ENCODE peak calls at places on chromosomes 6 and 20, in ten cellular contexts. V is heart left ventricle; Y is fibroblast of lung; R is esophagus squamous epithelium; U is CD4-positive, CD25-positive, alpha-beta regulatory T cell; G is SJSA1; C is Karpas-422; X is GM06990; I is cardiac muscle cell; E is left ventricle myocardium inferior. D is an unnamed sample.
A peak's percentile ranks its signal among the peaks of the same experiment; 100 is the strongest.

GRCh38 chr6:34236423-34237315 is at the start of gene HMGA1:
- DNase-seq in V (peak; percentile 91), Y (peak; percentile 83), R (peak; percentile 52), U (peak; percentile 92), G (peak; percentile 88), C (peak; percentile 99), X (peak; percentile 96), I (peak; percentile 99), E (peak; percentile 90), D (no peak)

GRCh38 chr6:119541132-119541905 is 191.8 kb upstream of the MAN1A1 start:
- DNase-seq in V (no peak), Y (peak; percentile 99), R (no peak), U (no peak), G (no peak), C (no peak), X (no peak), I (no peak), E (no peak), D (peak; percentile 100)

GRCh38 chr20:3842332-3842930 is 4.2 kb upstream of the MAVS start:
- DNase-seq in V (no peak), Y (no peak), R (no peak), U (no peak), G (no peak), C (no peak), X (no peak), I (no peak), E (no peak), D (no peak)

GRCh38 chr6:160859822-160860221 is 131.7 kb upstream of the MAP3K4 start:
- DNase-seq in V (no peak), Y (no peak), R (no peak), U (no peak), G (no peak), C (no peak), X (no peak), I (no peak), E (no peak), D (no peak)

GRCh38 chr6:39791850-39792500 is at the start of gene DAAM2:
- DNase-seq in V (peak; percentile 76), Y (peak; percentile 63), R (no peak), U (no peak), G (no peak), C (no peak), X (no peak), I (peak; percentile 77), E (peak; percentile 73), D (no peak)

GRCh38 chr6:56079761-56080540 is 167.4 kb downstream of the COL21A1 start:
- DNase-seq in V (no peak), Y (peak; percentile 65), R (no peak), U (no peak), G (no peak), C (no peak), X (no peak), I (no peak), E (no peak), D (no peak)

GRCh38 chr6:105909084-105909483 is 177.1 kb upstream of the PRDM1 start:
- DNase-seq in V (no peak), Y (no peak), R (no peak), U (no peak), G (no peak), C (no peak), X (no peak), I (no peak), E (no peak), D (no peak)

GRCh38 chr6:31005249-31006020 is 4.8 kb upstream of the MUC22 start:
- DNase-seq in V (peak; percentile 47), Y (peak; percentile 11), R (no peak), U (no peak), G (no peak), C (no peak), X (no peak), I (no peak), E (peak; percentile 36), D (no peak)

DNA sequence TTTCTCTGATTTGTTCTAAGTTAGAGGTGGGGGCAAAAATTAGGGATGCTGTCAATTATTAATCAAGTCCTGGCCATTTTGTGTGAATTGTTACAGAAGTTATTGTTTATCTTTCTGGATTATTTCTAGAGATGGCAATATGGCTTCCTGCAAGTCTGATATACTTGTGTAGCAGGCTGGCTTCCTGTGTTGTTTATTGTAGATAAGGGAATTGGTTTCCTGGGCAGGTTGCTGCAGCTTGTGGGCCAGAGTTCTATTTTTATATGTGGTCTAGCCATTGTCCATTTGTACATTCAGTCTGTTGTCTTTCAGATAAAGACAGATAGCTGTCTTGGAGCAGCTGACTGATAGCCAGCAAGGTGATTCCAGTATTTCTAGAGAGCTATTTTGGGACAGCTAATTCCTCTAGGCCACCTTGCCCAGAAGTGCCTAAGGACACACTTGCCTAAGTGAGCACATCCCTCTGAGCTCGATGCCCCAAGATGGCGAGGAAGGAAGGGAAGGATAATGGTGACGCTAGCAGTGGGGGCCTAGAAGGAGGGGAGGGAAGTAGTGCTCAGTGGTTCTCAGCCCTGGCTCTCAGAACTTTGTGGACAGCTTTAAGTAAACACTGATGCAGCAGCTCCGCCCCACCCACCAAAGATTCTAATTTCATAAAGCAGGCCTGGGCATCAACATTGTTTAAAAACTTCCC is 25.5 kb downstream of the DDO start:
- DNase-seq in V (no peak), Y (peak; percentile 4), R (no peak), U (no peak), G (no peak), C (no peak), X (no peak), I (no peak), E (no peak), D (no peak)
- H3K4me3 ChIP-seq in V (no peak overlapping the region), Y (no peak overlapping the region), R (no peak overlapping the region), U (no peak overlapping the region), G (no peak overlapping the region), C (no peak overlapping the region), X (no peak overlapping the region), I (no peak overlapping the region), E (no peak overlapping the region), D (no peak overlapping the region)

GRCh38 chr6:36335465-36336209 is 1.1 kb downstream of the BNIP5 start:
- DNase-seq in V (no peak), Y (no peak), R (no peak), U (no peak), G (no peak), C (no peak), X (no peak), I (no peak), E (no peak), D (no peak)
- H3K27me3 ChIP-seq in V (peaks cover 28% of the 10 kb centered on the region), Y (peaks cover 51% of the 10 kb centered on the region), R (no peaks in the 10 kb centered on the region), U (peaks cover 3% of the 10 kb centered on the region), G (peaks cover 14% of the 10 kb centered on the region), C (no peaks in the 10 kb centered on the region), X (peaks cover 1% of the 10 kb centered on the region), I (peaks cover 3% of the 10 kb centered on the region), E (peaks cover 68% of the 10 kb centered on the region), D (peaks cover 58% of the 10 kb centered on the region)

GRCh38 chr6:28124971-28125353 is 553 bp downstream of the ZSCAN16 start:
- DNase-seq in V (no peak), Y (no peak), R (no peak), U (no peak), G (no peak), C (no peak), X (no peak), I (no peak), E (no peak), D (no peak)
- H3K4me3 ChIP-seq in V (peak overlapping the region; percentile 72), Y (peak overlapping the region; percentile 60), R (peak overlapping the region; percentile 67), U (peak overlapping the region; percentile 97), G (peak overlapping the region; percentile 42), C (peak overlapping the region; percentile 78), X (peak overlapping the region; percentile 92), I (peak overlapping the region; percentile 58), E (peak overlapping the region; percentile 74), D (peak overlapping the region; percentile 82)

GRCh38 chr6:143232849-143233248 is 172.2 kb downstream of the AIG1 start:
- DNase-seq in V (no peak), Y (peak; percentile 14), R (no peak), U (peak; percentile 31), G (peak; percentile 59), C (peak; percentile 75), X (peak; percentile 9), I (peak; percentile 43), E (no peak), D (no peak)
- H3K27me3 ChIP-seq in V (no peaks in the 10 kb centered on the region), Y (no peaks in the 10 kb centered on the region), R (no peaks in the 10 kb centered on the region), U (no peaks in the 10 kb centered on the region), G (no peaks in the 10 kb centered on the region), C (no peaks in the 10 kb centered on the region), X (no peaks in the 10 kb centered on the region), I (no peaks in the 10 kb centered on the region), E (no peaks in the 10 kb centered on the region), D (no peaks in the 10 kb centered on the region)

GRCh38 chr6:110710115-110710514 is 105.2 kb downstream of the CDK19 start:
- DNase-seq in V (no peak), Y (no peak), R (no peak), U (no peak), G (no peak), C (no peak), X (no peak), I (no peak), E (no peak), D (no peak)
- H3K4me3 ChIP-seq in V (no peak overlapping the region), Y (no peak overlapping the region), R (no peak overlapping the region), U (no peak overlapping the region), G (no peak overlapping the region), C (no peak overlapping the region), X (no peak overlapping the region), I (no peak overlapping the region), E (no peak overlapping the region), D (no peak overlapping the region)